ENCODE peak calls at places on chromosomes 7 and 10, in four cellular contexts. H is IMR-90, K is H9, U is mesenchymal stem cell. A is an unnamed sample.

GRCh38 chr7:7693881-7694280 is 24.5 kb downstream of the RPA3 start:
- DNase-seq in H (peak), K (no peak), U (peak), A (no peak)

GRCh38 chr7:89849052-89849451 is 305.2 kb upstream of the STEAP1 start:
- DNase-seq in H (no peak), K (no peak), U (no peak), A (no peak)

GRCh38 chr7:77354484-77354883 is 61.7 kb downstream of the GSAP start:
- DNase-seq in H (no peak), K (no peak), U (no peak), A (no peak)

GRCh38 chr7:151248191-151249033 is at the start of gene SMARCD3:
- DNase-seq in H (peak), K (peak), U (peak), A (peak)

GRCh38 chr7:138079137-138079536 is 2.9 kb downstream of the AKR1D1 start:
- DNase-seq in H (no peak), K (no peak), U (no peak), A (no peak)

GRCh38 chr7:118844748-118845147 is 620.2 kb downstream of the ANKRD7 start:
- DNase-seq in H (no peak), K (no peak), U (no peak), A (no peak)

GRCh38 chr7:69840248-69840647 is 242.0 kb downstream of the AUTS2 start:
- DNase-seq in H (no peak), K (no peak), U (no peak), A (no peak)

GRCh38 chr7:137354361-137354760 is 10.8 kb upstream of the PTN start:
- DNase-seq in H (peak), K (no peak), U (no peak), A (no peak)

GRCh38 chr7:5477723-5478531 is 54.3 kb upstream of the TNRC18 start:
- DNase-seq in H (no peak), K (peak), U (peak), A (no peak)

GRCh38 chr10:97046426-97047072 is 139.2 kb downstream of the SLIT1 start:
- DNase-seq in H (no peak), K (no peak), U (no peak), A (no peak)

GRCh38 chr7:44398506-44398905 is 73.1 kb upstream of the CAMK2B start:
- DNase-seq in H (no peak), K (no peak), U (no peak), A (no peak)

GRCh38 chr10:27525819-27526218 is 21.7 kb downstream of the RAB18 start:
- DNase-seq in H (peak), K (no peak), U (peak), A (no peak)

GRCh38 chr10:86403183-86403797 is 36.7 kb upstream of the GRID1 start:
- DNase-seq in H (no peak), K (no peak), U (no peak), A (no peak)

GRCh38 chr10:68604441-68604840 is 44.3 kb downstream of the TET1 start:
- DNase-seq in H (peak), K (no peak), U (no peak), A (no peak)

GRCh38 chr10:109474817-109475216 is 448.5 kb downstream of the XPNPEP1 start:
- DNase-seq in H (no peak), K (peak), U (peak), A (peak)

DNA sequence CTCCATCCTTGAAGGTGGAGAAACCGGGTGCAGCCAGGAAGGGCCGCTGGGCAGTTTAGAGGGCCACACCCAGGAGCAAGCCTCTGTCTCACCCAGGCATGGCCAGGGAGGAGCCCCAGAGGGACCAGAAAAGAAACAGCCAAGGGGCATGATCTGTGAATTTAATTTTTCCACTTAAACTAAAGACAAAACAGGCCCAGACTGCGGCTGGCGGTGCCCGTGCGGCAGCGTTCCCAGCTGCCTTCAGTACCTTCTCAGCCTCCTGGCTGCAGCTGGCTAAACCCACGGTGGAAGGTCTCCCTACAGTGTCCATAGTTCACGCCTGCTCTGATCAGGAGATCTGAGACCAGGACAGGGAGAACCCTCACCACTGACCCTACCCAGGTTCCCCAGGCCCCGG is 12.9 kb downstream of the UNCX start:
- DNase-seq in H (no peak), K (no peak), U (no peak), A (no peak)
- H2BK15ac ChIP-seq in H (no peak), K (no peak), U (no peak), A (no peak)

DNA sequence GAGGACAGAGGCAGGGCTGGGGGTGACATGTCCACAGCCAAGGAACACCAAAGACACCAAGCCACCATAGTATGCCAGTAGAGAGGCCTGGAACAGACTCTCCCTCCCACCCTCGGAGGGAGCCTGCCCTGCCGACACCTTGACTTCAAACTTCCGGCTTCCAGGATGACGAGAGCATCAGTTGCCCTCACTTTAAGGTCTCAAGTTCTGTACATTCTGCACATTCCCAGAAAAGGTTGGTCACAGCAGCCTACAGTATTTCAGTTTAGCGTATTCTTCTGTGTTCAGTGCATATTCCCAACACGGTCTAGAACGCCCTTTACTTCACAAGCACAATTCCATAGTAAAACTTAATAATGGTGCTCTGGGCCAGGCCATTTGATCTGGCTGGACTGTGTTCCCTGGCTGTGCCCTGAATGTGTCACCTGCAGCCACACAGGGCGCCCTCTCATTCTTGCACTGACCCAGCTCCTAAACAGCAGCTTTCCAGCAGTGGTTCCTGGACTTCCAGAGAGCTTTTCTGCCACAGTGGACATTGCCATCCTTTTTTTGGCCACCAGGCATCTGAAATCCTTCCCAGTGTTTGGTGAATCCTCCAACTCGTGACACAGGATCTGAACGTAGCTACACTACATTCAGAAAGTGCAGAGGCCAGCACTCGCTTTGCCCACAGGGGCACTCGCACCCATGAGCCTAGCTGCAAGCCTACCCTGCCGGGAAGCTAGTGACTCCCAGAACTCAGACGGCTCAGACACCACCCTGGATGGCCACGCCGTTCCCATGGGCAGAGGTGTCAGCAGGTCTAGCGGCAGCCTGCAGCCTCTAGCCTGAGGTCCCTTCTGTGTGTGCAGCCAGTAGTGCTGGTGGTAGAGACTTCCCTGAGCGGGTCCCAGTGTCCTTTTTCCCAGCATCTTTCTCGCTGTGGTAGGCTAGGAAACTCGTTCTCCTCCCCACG is 36.4 kb upstream of the INSIG1 start:
- DNase-seq in H (no peak), K (no peak), U (no peak), A (no peak)
- H4K91ac ChIP-seq in H (no peak), K (no peak), U (no peak), A (no peak)

GRCh38 chr7:158393926-158394625 is 193.5 kb downstream of the PTPRN2 start:
- DNase-seq in H (no peak), K (no peak), U (no peak), A (no peak)
- H2BK15ac ChIP-seq in H (no peak), K (no peak), U (no peak), A (peak)

DNA sequence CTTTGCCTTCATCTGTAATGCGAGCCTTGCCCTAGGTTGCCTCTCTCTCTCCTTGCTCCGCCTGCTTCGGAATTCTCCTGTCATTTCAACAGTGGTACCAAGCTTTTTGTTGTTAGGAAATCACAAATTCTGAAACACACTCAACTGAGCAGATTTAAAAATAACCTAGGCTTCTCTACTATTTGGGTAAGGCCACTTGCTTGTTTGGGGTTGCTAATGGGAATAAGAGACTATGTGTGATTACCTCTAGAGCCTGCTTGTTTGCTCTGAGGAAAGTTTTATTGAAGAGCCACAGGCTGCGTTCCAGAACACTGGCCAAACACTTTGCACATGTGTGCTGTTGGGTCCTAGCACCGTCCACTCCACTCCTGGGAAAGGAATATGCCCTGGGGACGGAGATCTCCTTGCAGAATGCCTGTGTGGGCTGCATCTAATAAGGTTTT is 68.6 kb upstream of the KLF6 start:
- DNase-seq in H (no peak), K (no peak), U (peak), A (no peak)
- H4K91ac ChIP-seq in H (peak), K (no peak), U (no peak), A (no peak)

GRCh38 chr7:82442492-82443043 is 1.0 kb downstream of the CACNA2D1 start:
- DNase-seq in H (peak), K (no peak), U (peak), A (no peak)
- H2BK15ac ChIP-seq in H (peak), K (no peak), U (no peak), A (no peak)

GRCh38 chr10:42646692-42647640 is 8.6 kb upstream of the ZNF33B start:
- DNase-seq in H (no peak), K (no peak), U (no peak), A (no peak)
- H4K91ac ChIP-seq in H (no peak), K (no peak), U (no peak), A (no peak)

DNA sequence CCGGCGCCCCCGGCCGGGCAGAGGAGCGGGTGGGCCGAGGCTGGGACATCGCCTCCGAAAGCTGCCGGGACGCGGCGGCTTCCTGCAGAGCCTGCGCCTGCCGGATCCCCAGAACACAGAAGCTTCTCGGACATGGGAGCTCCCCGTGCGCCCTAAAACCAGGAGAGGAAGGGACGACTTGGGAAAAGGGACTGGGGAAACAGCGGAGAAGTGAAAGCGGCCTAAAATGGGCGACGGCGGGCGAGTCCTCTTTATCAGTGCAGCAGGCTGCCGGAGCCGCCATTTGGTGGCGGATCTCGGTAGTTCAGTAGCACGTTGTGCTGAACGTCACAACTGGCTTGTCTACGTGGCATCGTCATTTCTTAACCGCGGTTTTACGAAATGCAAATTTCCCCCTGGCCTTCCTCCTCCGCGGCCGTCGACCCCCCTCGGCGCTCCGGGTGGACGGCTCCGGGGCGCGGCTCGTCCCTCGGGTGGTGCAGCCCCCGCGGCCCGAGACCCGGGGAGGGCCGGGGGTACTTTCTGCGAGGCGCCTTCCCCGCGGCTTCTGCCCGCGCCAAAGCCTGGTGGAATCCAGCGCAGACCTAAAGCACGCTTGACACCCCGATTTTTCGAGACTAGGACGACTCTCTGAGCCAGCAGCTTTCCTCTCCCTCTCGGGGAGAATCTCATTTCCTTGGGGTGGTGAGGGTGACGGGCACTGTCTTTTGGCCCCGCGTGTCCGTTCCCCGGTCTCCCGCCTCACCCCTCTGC is 9.9 kb upstream of the SPAG6 start:
- DNase-seq in H (peak), K (peak), U (peak), A (no peak)
- H2BK15ac ChIP-seq in H (no peak), K (no peak), U (peak), A (peak)

DNA sequence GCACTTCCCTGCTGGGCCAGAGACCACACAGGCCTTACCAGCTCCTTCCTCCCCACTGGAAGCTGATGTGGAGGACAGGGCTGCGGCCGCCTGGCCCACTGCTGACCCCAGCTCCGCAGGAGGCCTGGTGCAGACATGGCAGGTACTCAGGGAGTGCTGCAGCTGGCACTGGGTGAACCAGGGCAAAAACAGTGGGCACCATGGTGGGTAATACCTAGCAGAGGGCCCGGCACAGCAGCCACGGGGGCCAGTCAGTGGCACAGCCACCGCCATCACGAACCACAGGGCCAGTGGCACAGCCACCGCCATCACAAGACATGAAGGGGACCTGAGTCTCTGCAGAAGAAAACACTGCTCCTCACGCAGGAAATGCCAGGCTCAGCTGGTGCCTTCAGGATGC is 152.6 kb upstream of the PPP2R2D start:
- DNase-seq in H (no peak), K (no peak), U (no peak), A (no peak)
- H4K91ac ChIP-seq in H (no peak), K (no peak), U (no peak), A (no peak)